ENCODE peak calls at places on chromosome 5, in ten cellular contexts. One of them, this sample, is unnamed.
A peak's percentile ranks its signal among the peaks of the same experiment; 100 is the strongest.

GRCh38 chr5:175235251-175235963 is 208.6 kb downstream of the DRD1 start:
- DNase-seq in activated CD8-positive, alpha-beta memory T cell treated with anti-CD3 and anti-CD28 coated beads, Interleukin-2, amount 10 ng/mL, durations not matched to agents 7 days and 5 days: no peak
- DNase-seq in lung microvascular endothelial cell: no peak
- DNase-seq in OCI-LY7: no peak
- DNase-seq in GM04504: peak; percentile 49
- DNase-seq in EL: peak; percentile 65
- DNase-seq in RPMI8226: no peak
- DNase-seq in stimulated activated CD8-positive, alpha-beta memory T cell treated with anti-CD3 and anti-CD28 coated beads, Interleukin-4, amount 100 ng/mL, for 48 hours: no peak
- DNase-seq in hepatocyte: peak; percentile 30
- DNase-seq in germinal center: no peak
- DNase-seq in this sample: no peak

GRCh38 chr5:4674176-4674575 is 466.0 kb upstream of the ADAMTS16 start:
- DNase-seq in activated CD8-positive, alpha-beta memory T cell treated with anti-CD3 and anti-CD28 coated beads, Interleukin-2, amount 10 ng/mL, durations not matched to agents 7 days and 5 days: no peak
- DNase-seq in lung microvascular endothelial cell: no peak
- DNase-seq in OCI-LY7: no peak
- DNase-seq in GM04504: no peak
- DNase-seq in EL: no peak
- DNase-seq in RPMI8226: no peak
- DNase-seq in stimulated activated CD8-positive, alpha-beta memory T cell treated with anti-CD3 and anti-CD28 coated beads, Interleukin-4, amount 100 ng/mL, for 48 hours: no peak
- DNase-seq in hepatocyte: no peak
- DNase-seq in germinal center: no peak
- DNase-seq in this sample: no peak

GRCh38 chr5:82332064-82332855 is 54.1 kb upstream of the RPS23 start:
- DNase-seq in activated CD8-positive, alpha-beta memory T cell treated with anti-CD3 and anti-CD28 coated beads, Interleukin-2, amount 10 ng/mL, durations not matched to agents 7 days and 5 days: no peak
- DNase-seq in lung microvascular endothelial cell: no peak
- DNase-seq in OCI-LY7: no peak
- DNase-seq in GM04504: no peak
- DNase-seq in EL: no peak
- DNase-seq in RPMI8226: no peak
- DNase-seq in stimulated activated CD8-positive, alpha-beta memory T cell treated with anti-CD3 and anti-CD28 coated beads, Interleukin-4, amount 100 ng/mL, for 48 hours: no peak
- DNase-seq in hepatocyte: no peak
- DNase-seq in germinal center: no peak
- DNase-seq in this sample: no peak

GRCh38 chr5:141878186-141878770 is at the start of gene PCDH1:
- DNase-seq in activated CD8-positive, alpha-beta memory T cell treated with anti-CD3 and anti-CD28 coated beads, Interleukin-2, amount 10 ng/mL, durations not matched to agents 7 days and 5 days: no peak
- DNase-seq in lung microvascular endothelial cell: peak; percentile 58
- DNase-seq in OCI-LY7: no peak
- DNase-seq in GM04504: no peak
- DNase-seq in EL: peak; percentile 36
- DNase-seq in RPMI8226: peak; percentile 51
- DNase-seq in stimulated activated CD8-positive, alpha-beta memory T cell treated with anti-CD3 and anti-CD28 coated beads, Interleukin-4, amount 100 ng/mL, for 48 hours: no peak
- DNase-seq in hepatocyte: peak; percentile 72
- DNase-seq in germinal center: no peak
- DNase-seq in this sample: peak; percentile 50

GRCh38 chr5:43041669-43042175 is 1.6 kb upstream of the ANXA2R start:
- DNase-seq in activated CD8-positive, alpha-beta memory T cell treated with anti-CD3 and anti-CD28 coated beads, Interleukin-2, amount 10 ng/mL, durations not matched to agents 7 days and 5 days: no peak
- DNase-seq in lung microvascular endothelial cell: peak; percentile 87
- DNase-seq in OCI-LY7: peak; percentile 65
- DNase-seq in GM04504: peak; percentile 62
- DNase-seq in EL: peak; percentile 87
- DNase-seq in RPMI8226: peak; percentile 78
- DNase-seq in stimulated activated CD8-positive, alpha-beta memory T cell treated with anti-CD3 and anti-CD28 coated beads, Interleukin-4, amount 100 ng/mL, for 48 hours: no peak
- DNase-seq in hepatocyte: peak; percentile 73
- DNase-seq in germinal center: peak; percentile 16
- DNase-seq in this sample: no peak

GRCh38 chr5:96114736-96115466 is 153.2 kb upstream of the ELL2 start:
- DNase-seq in activated CD8-positive, alpha-beta memory T cell treated with anti-CD3 and anti-CD28 coated beads, Interleukin-2, amount 10 ng/mL, durations not matched to agents 7 days and 5 days: no peak
- DNase-seq in lung microvascular endothelial cell: peak; percentile 4
- DNase-seq in OCI-LY7: no peak
- DNase-seq in GM04504: no peak
- DNase-seq in EL: peak; percentile 59
- DNase-seq in RPMI8226: no peak
- DNase-seq in stimulated activated CD8-positive, alpha-beta memory T cell treated with anti-CD3 and anti-CD28 coated beads, Interleukin-4, amount 100 ng/mL, for 48 hours: no peak
- DNase-seq in hepatocyte: no peak
- DNase-seq in germinal center: no peak
- DNase-seq in this sample: no peak

GRCh38 chr5:56185777-56186311 is 47.3 kb downstream of the ANKRD55 start:
- DNase-seq in activated CD8-positive, alpha-beta memory T cell treated with anti-CD3 and anti-CD28 coated beads, Interleukin-2, amount 10 ng/mL, durations not matched to agents 7 days and 5 days: no peak
- DNase-seq in lung microvascular endothelial cell: no peak
- DNase-seq in OCI-LY7: no peak
- DNase-seq in GM04504: no peak
- DNase-seq in EL: no peak
- DNase-seq in RPMI8226: no peak
- DNase-seq in stimulated activated CD8-positive, alpha-beta memory T cell treated with anti-CD3 and anti-CD28 coated beads, Interleukin-4, amount 100 ng/mL, for 48 hours: no peak
- DNase-seq in hepatocyte: no peak
- DNase-seq in germinal center: no peak
- DNase-seq in this sample: peak; percentile 67

GRCh38 chr5:35188041-35188457 is 42.2 kb downstream of the PRLR start:
- DNase-seq in activated CD8-positive, alpha-beta memory T cell treated with anti-CD3 and anti-CD28 coated beads, Interleukin-2, amount 10 ng/mL, durations not matched to agents 7 days and 5 days: no peak
- DNase-seq in lung microvascular endothelial cell: no peak
- DNase-seq in OCI-LY7: no peak
- DNase-seq in GM04504: no peak
- DNase-seq in EL: no peak
- DNase-seq in RPMI8226: no peak
- DNase-seq in stimulated activated CD8-positive, alpha-beta memory T cell treated with anti-CD3 and anti-CD28 coated beads, Interleukin-4, amount 100 ng/mL, for 48 hours: no peak
- DNase-seq in hepatocyte: peak; percentile 41
- DNase-seq in germinal center: no peak
- DNase-seq in this sample: no peak

GRCh38 chr5:44797723-44798122 is 11.0 kb upstream of the MRPS30 start:
- DNase-seq in activated CD8-positive, alpha-beta memory T cell treated with anti-CD3 and anti-CD28 coated beads, Interleukin-2, amount 10 ng/mL, durations not matched to agents 7 days and 5 days: no peak
- DNase-seq in lung microvascular endothelial cell: no peak
- DNase-seq in OCI-LY7: no peak
- DNase-seq in GM04504: no peak
- DNase-seq in EL: no peak
- DNase-seq in RPMI8226: no peak
- DNase-seq in stimulated activated CD8-positive, alpha-beta memory T cell treated with anti-CD3 and anti-CD28 coated beads, Interleukin-4, amount 100 ng/mL, for 48 hours: no peak
- DNase-seq in hepatocyte: no peak
- DNase-seq in germinal center: no peak
- DNase-seq in this sample: no peak

GRCh38 chr5:149320791-149321330 is 24.4 kb upstream of the GRPEL2 start:
- DNase-seq in activated CD8-positive, alpha-beta memory T cell treated with anti-CD3 and anti-CD28 coated beads, Interleukin-2, amount 10 ng/mL, durations not matched to agents 7 days and 5 days: no peak
- DNase-seq in lung microvascular endothelial cell: peak; percentile 93
- DNase-seq in OCI-LY7: no peak
- DNase-seq in GM04504: peak; percentile 95
- DNase-seq in EL: peak; percentile 96
- DNase-seq in RPMI8226: peak; percentile 20
- DNase-seq in stimulated activated CD8-positive, alpha-beta memory T cell treated with anti-CD3 and anti-CD28 coated beads, Interleukin-4, amount 100 ng/mL, for 48 hours: no peak
- DNase-seq in hepatocyte: peak; percentile 95
- DNase-seq in germinal center: no peak
- DNase-seq in this sample: peak; percentile 87

GRCh38 chr5:156497816-156498215 is 170.9 kb downstream of the SGCD start:
- DNase-seq in activated CD8-positive, alpha-beta memory T cell treated with anti-CD3 and anti-CD28 coated beads, Interleukin-2, amount 10 ng/mL, durations not matched to agents 7 days and 5 days: no peak
- DNase-seq in lung microvascular endothelial cell: no peak
- DNase-seq in OCI-LY7: no peak
- DNase-seq in GM04504: no peak
- DNase-seq in EL: no peak
- DNase-seq in RPMI8226: no peak
- DNase-seq in stimulated activated CD8-positive, alpha-beta memory T cell treated with anti-CD3 and anti-CD28 coated beads, Interleukin-4, amount 100 ng/mL, for 48 hours: no peak
- DNase-seq in hepatocyte: no peak
- DNase-seq in germinal center: no peak
- DNase-seq in this sample: no peak

GRCh38 chr5:73808916-73809315 is 182.9 kb downstream of the ARHGEF28 start:
- DNase-seq in activated CD8-positive, alpha-beta memory T cell treated with anti-CD3 and anti-CD28 coated beads, Interleukin-2, amount 10 ng/mL, durations not matched to agents 7 days and 5 days: no peak
- DNase-seq in lung microvascular endothelial cell: no peak
- DNase-seq in OCI-LY7: no peak
- DNase-seq in GM04504: no peak
- DNase-seq in EL: no peak
- DNase-seq in RPMI8226: no peak
- DNase-seq in stimulated activated CD8-positive, alpha-beta memory T cell treated with anti-CD3 and anti-CD28 coated beads, Interleukin-4, amount 100 ng/mL, for 48 hours: no peak
- DNase-seq in hepatocyte: no peak
- DNase-seq in germinal center: no peak
- DNase-seq in this sample: no peak

GRCh38 chr5:38274370-38274769 is 16.0 kb downstream of the EGFLAM start:
- DNase-seq in activated CD8-positive, alpha-beta memory T cell treated with anti-CD3 and anti-CD28 coated beads, Interleukin-2, amount 10 ng/mL, durations not matched to agents 7 days and 5 days: no peak
- DNase-seq in lung microvascular endothelial cell: no peak
- DNase-seq in OCI-LY7: no peak
- DNase-seq in GM04504: no peak
- DNase-seq in EL: no peak
- DNase-seq in RPMI8226: no peak
- DNase-seq in stimulated activated CD8-positive, alpha-beta memory T cell treated with anti-CD3 and anti-CD28 coated beads, Interleukin-4, amount 100 ng/mL, for 48 hours: no peak
- DNase-seq in hepatocyte: no peak
- DNase-seq in germinal center: no peak
- DNase-seq in this sample: no peak

GRCh38 chr5:110063640-110064592 is 374.2 kb downstream of the MAN2A1 start:
- DNase-seq in activated CD8-positive, alpha-beta memory T cell treated with anti-CD3 and anti-CD28 coated beads, Interleukin-2, amount 10 ng/mL, durations not matched to agents 7 days and 5 days: no peak
- DNase-seq in lung microvascular endothelial cell: no peak
- DNase-seq in OCI-LY7: no peak
- DNase-seq in GM04504: no peak
- DNase-seq in EL: peak; percentile 28
- DNase-seq in RPMI8226: no peak
- DNase-seq in stimulated activated CD8-positive, alpha-beta memory T cell treated with anti-CD3 and anti-CD28 coated beads, Interleukin-4, amount 100 ng/mL, for 48 hours: no peak
- DNase-seq in hepatocyte: peak; percentile 14
- DNase-seq in germinal center: no peak
- DNase-seq in this sample: no peak

GRCh38 chr5:54986269-54986654 is 869 bp upstream of the ESM1 start:
- DNase-seq in activated CD8-positive, alpha-beta memory T cell treated with anti-CD3 and anti-CD28 coated beads, Interleukin-2, amount 10 ng/mL, durations not matched to agents 7 days and 5 days: no peak
- DNase-seq in lung microvascular endothelial cell: peak; percentile 59
- DNase-seq in OCI-LY7: no peak
- DNase-seq in GM04504: no peak
- DNase-seq in EL: no peak
- DNase-seq in RPMI8226: no peak
- DNase-seq in stimulated activated CD8-positive, alpha-beta memory T cell treated with anti-CD3 and anti-CD28 coated beads, Interleukin-4, amount 100 ng/mL, for 48 hours: no peak
- DNase-seq in hepatocyte: no peak
- DNase-seq in germinal center: no peak
- DNase-seq in this sample: no peak

GRCh38 chr5:1310118-1310517 is 15.2 kb upstream of the TERT start:
- DNase-seq in activated CD8-positive, alpha-beta memory T cell treated with anti-CD3 and anti-CD28 coated beads, Interleukin-2, amount 10 ng/mL, durations not matched to agents 7 days and 5 days: no peak
- DNase-seq in lung microvascular endothelial cell: no peak
- DNase-seq in OCI-LY7: no peak
- DNase-seq in GM04504: no peak
- DNase-seq in EL: no peak
- DNase-seq in RPMI8226: no peak
- DNase-seq in stimulated activated CD8-positive, alpha-beta memory T cell treated with anti-CD3 and anti-CD28 coated beads, Interleukin-4, amount 100 ng/mL, for 48 hours: no peak
- DNase-seq in hepatocyte: peak; percentile 1
- DNase-seq in germinal center: no peak
- DNase-seq in this sample: no peak

GRCh38 chr5:66518753-66519152 is 77.4 kb upstream of the MAST4 start:
- DNase-seq in activated CD8-positive, alpha-beta memory T cell treated with anti-CD3 and anti-CD28 coated beads, Interleukin-2, amount 10 ng/mL, durations not matched to agents 7 days and 5 days: no peak
- DNase-seq in lung microvascular endothelial cell: peak; percentile 42
- DNase-seq in OCI-LY7: no peak
- DNase-seq in GM04504: no peak
- DNase-seq in EL: peak; percentile 23
- DNase-seq in RPMI8226: no peak
- DNase-seq in stimulated activated CD8-positive, alpha-beta memory T cell treated with anti-CD3 and anti-CD28 coated beads, Interleukin-4, amount 100 ng/mL, for 48 hours: no peak
- DNase-seq in hepatocyte: peak; percentile 24
- DNase-seq in germinal center: no peak
- DNase-seq in this sample: peak; percentile 15

GRCh38 chr5:112186401-112186990 is 232.6 kb downstream of the EPB41L4A start:
- DNase-seq in activated CD8-positive, alpha-beta memory T cell treated with anti-CD3 and anti-CD28 coated beads, Interleukin-2, amount 10 ng/mL, durations not matched to agents 7 days and 5 days: no peak
- DNase-seq in lung microvascular endothelial cell: peak; percentile 60
- DNase-seq in OCI-LY7: peak; percentile 57
- DNase-seq in GM04504: peak; percentile 11
- DNase-seq in EL: peak; percentile 48
- DNase-seq in RPMI8226: peak; percentile 60
- DNase-seq in stimulated activated CD8-positive, alpha-beta memory T cell treated with anti-CD3 and anti-CD28 coated beads, Interleukin-4, amount 100 ng/mL, for 48 hours: no peak
- DNase-seq in hepatocyte: peak; percentile 68
- DNase-seq in germinal center: peak; percentile 17
- DNase-seq in this sample: peak; percentile 60

GRCh38 chr5:146048994-146049703 is 56.2 kb downstream of the PLAC8L1 start:
- DNase-seq in activated CD8-positive, alpha-beta memory T cell treated with anti-CD3 and anti-CD28 coated beads, Interleukin-2, amount 10 ng/mL, durations not matched to agents 7 days and 5 days: no peak
- DNase-seq in lung microvascular endothelial cell: peak; percentile 81
- DNase-seq in OCI-LY7: peak; percentile 23
- DNase-seq in GM04504: peak; percentile 41
- DNase-seq in EL: peak; percentile 76
- DNase-seq in RPMI8226: peak; percentile 64
- DNase-seq in stimulated activated CD8-positive, alpha-beta memory T cell treated with anti-CD3 and anti-CD28 coated beads, Interleukin-4, amount 100 ng/mL, for 48 hours: peak; percentile 46
- DNase-seq in hepatocyte: peak; percentile 81
- DNase-seq in germinal center: no peak
- DNase-seq in this sample: peak; percentile 20

GRCh38 chr5:178113141-178113787 is at the start of gene N4BP3:
- DNase-seq in activated CD8-positive, alpha-beta memory T cell treated with anti-CD3 and anti-CD28 coated beads, Interleukin-2, amount 10 ng/mL, durations not matched to agents 7 days and 5 days: peak; percentile 79
- DNase-seq in lung microvascular endothelial cell: peak; percentile 73
- DNase-seq in OCI-LY7: peak; percentile 93
- DNase-seq in GM04504: no peak
- DNase-seq in EL: peak; percentile 64
- DNase-seq in RPMI8226: peak; percentile 88
- DNase-seq in stimulated activated CD8-positive, alpha-beta memory T cell treated with anti-CD3 and anti-CD28 coated beads, Interleukin-4, amount 100 ng/mL, for 48 hours: peak; percentile 88
- DNase-seq in hepatocyte: peak; percentile 91
- DNase-seq in germinal center: peak; percentile 87
- DNase-seq in this sample: peak; percentile 79

GRCh38 chr5:126004636-126005035 is 418.6 kb upstream of the GRAMD2B start:
- DNase-seq in activated CD8-positive, alpha-beta memory T cell treated with anti-CD3 and anti-CD28 coated beads, Interleukin-2, amount 10 ng/mL, durations not matched to agents 7 days and 5 days: no peak
- DNase-seq in lung microvascular endothelial cell: no peak
- DNase-seq in OCI-LY7: no peak
- DNase-seq in GM04504: no peak
- DNase-seq in EL: no peak
- DNase-seq in RPMI8226: no peak
- DNase-seq in stimulated activated CD8-positive, alpha-beta memory T cell treated with anti-CD3 and anti-CD28 coated beads, Interleukin-4, amount 100 ng/mL, for 48 hours: no peak
- DNase-seq in hepatocyte: no peak
- DNase-seq in germinal center: no peak
- DNase-seq in this sample: no peak

GRCh38 chr5:132830436-132831094 is at the start of gene SHROOM1:
- DNase-seq in activated CD8-positive, alpha-beta memory T cell treated with anti-CD3 and anti-CD28 coated beads, Interleukin-2, amount 10 ng/mL, durations not matched to agents 7 days and 5 days: peak; percentile 49
- DNase-seq in lung microvascular endothelial cell: peak; percentile 53
- DNase-seq in OCI-LY7: peak; percentile 47
- DNase-seq in GM04504: no peak
- DNase-seq in EL: peak; percentile 74
- DNase-seq in RPMI8226: peak; percentile 65
- DNase-seq in stimulated activated CD8-positive, alpha-beta memory T cell treated with anti-CD3 and anti-CD28 coated beads, Interleukin-4, amount 100 ng/mL, for 48 hours: no peak
- DNase-seq in hepatocyte: peak; percentile 88
- DNase-seq in germinal center: peak; percentile 47
- DNase-seq in this sample: peak; percentile 63

GRCh38 chr5:172211676-172212075 is 17.7 kb downstream of the EFCAB9 start:
- DNase-seq in activated CD8-positive, alpha-beta memory T cell treated with anti-CD3 and anti-CD28 coated beads, Interleukin-2, amount 10 ng/mL, durations not matched to agents 7 days and 5 days: no peak
- DNase-seq in lung microvascular endothelial cell: no peak
- DNase-seq in OCI-LY7: no peak
- DNase-seq in GM04504: no peak
- DNase-seq in EL: no peak
- DNase-seq in RPMI8226: no peak
- DNase-seq in stimulated activated CD8-positive, alpha-beta memory T cell treated with anti-CD3 and anti-CD28 coated beads, Interleukin-4, amount 100 ng/mL, for 48 hours: no peak
- DNase-seq in hepatocyte: no peak
- DNase-seq in germinal center: no peak
- DNase-seq in this sample: no peak

GRCh38 chr5:110087829-110088228 is 398.1 kb downstream of the MAN2A1 start:
- DNase-seq in activated CD8-positive, alpha-beta memory T cell treated with anti-CD3 and anti-CD28 coated beads, Interleukin-2, amount 10 ng/mL, durations not matched to agents 7 days and 5 days: no peak
- DNase-seq in lung microvascular endothelial cell: no peak
- DNase-seq in OCI-LY7: no peak
- DNase-seq in GM04504: no peak
- DNase-seq in EL: no peak
- DNase-seq in RPMI8226: no peak
- DNase-seq in stimulated activated CD8-positive, alpha-beta memory T cell treated with anti-CD3 and anti-CD28 coated beads, Interleukin-4, amount 100 ng/mL, for 48 hours: no peak
- DNase-seq in hepatocyte: peak; percentile 18
- DNase-seq in germinal center: no peak
- DNase-seq in this sample: no peak

GRCh38 chr5:30574761-30575160 is 618.7 kb upstream of the CDH6 start:
- DNase-seq in activated CD8-positive, alpha-beta memory T cell treated with anti-CD3 and anti-CD28 coated beads, Interleukin-2, amount 10 ng/mL, durations not matched to agents 7 days and 5 days: no peak
- DNase-seq in lung microvascular endothelial cell: no peak
- DNase-seq in OCI-LY7: no peak
- DNase-seq in GM04504: no peak
- DNase-seq in EL: no peak
- DNase-seq in RPMI8226: no peak
- DNase-seq in stimulated activated CD8-positive, alpha-beta memory T cell treated with anti-CD3 and anti-CD28 coated beads, Interleukin-4, amount 100 ng/mL, for 48 hours: no peak
- DNase-seq in hepatocyte: no peak
- DNase-seq in germinal center: no peak
- DNase-seq in this sample: no peak

GRCh38 chr5:32506251-32506661 is 61.7 kb upstream of the ZFR start:
- DNase-seq in activated CD8-positive, alpha-beta memory T cell treated with anti-CD3 and anti-CD28 coated beads, Interleukin-2, amount 10 ng/mL, durations not matched to agents 7 days and 5 days: no peak
- DNase-seq in lung microvascular endothelial cell: peak; percentile 64
- DNase-seq in OCI-LY7: no peak
- DNase-seq in GM04504: no peak
- DNase-seq in EL: peak; percentile 14
- DNase-seq in RPMI8226: no peak
- DNase-seq in stimulated activated CD8-positive, alpha-beta memory T cell treated with anti-CD3 and anti-CD28 coated beads, Interleukin-4, amount 100 ng/mL, for 48 hours: no peak
- DNase-seq in hepatocyte: no peak
- DNase-seq in germinal center: no peak
- DNase-seq in this sample: no peak

GRCh38 chr5:133706732-133707430 is 94.5 kb upstream of the FSTL4 start:
- DNase-seq in activated CD8-positive, alpha-beta memory T cell treated with anti-CD3 and anti-CD28 coated beads, Interleukin-2, amount 10 ng/mL, durations not matched to agents 7 days and 5 days: no peak
- DNase-seq in lung microvascular endothelial cell: no peak
- DNase-seq in OCI-LY7: no peak
- DNase-seq in GM04504: no peak
- DNase-seq in EL: no peak
- DNase-seq in RPMI8226: no peak
- DNase-seq in stimulated activated CD8-positive, alpha-beta memory T cell treated with anti-CD3 and anti-CD28 coated beads, Interleukin-4, amount 100 ng/mL, for 48 hours: peak; percentile 14
- DNase-seq in hepatocyte: no peak
- DNase-seq in germinal center: no peak
- DNase-seq in this sample: no peak

GRCh38 chr5:170254056-170254455 is 21.3 kb downstream of the C5orf58 start:
- DNase-seq in activated CD8-positive, alpha-beta memory T cell treated with anti-CD3 and anti-CD28 coated beads, Interleukin-2, amount 10 ng/mL, durations not matched to agents 7 days and 5 days: peak; percentile 87
- DNase-seq in lung microvascular endothelial cell: no peak
- DNase-seq in OCI-LY7: peak; percentile 22
- DNase-seq in GM04504: no peak
- DNase-seq in EL: no peak
- DNase-seq in RPMI8226: no peak
- DNase-seq in stimulated activated CD8-positive, alpha-beta memory T cell treated with anti-CD3 and anti-CD28 coated beads, Interleukin-4, amount 100 ng/mL, for 48 hours: peak; percentile 65
- DNase-seq in hepatocyte: no peak
- DNase-seq in germinal center: peak; percentile 54
- DNase-seq in this sample: no peak